ENCODE peak calls at places on chromosomes 12 and 14, in four cellular contexts. M is T-cell, P is B cell, W is HepG2. N is an unnamed sample.
A peak's percentile ranks its signal among the peaks of the same experiment; 100 is the strongest.

GRCh38 chr12:10385181-10385613 is 4.6 kb downstream of the KLRK1 start:
- DNase-seq in M (no peak), P (no peak), W (peak; percentile 39), N (no peak)

GRCh38 chr12:93563807-93564538 is 8.5 kb upstream of the SOCS2 start:
- DNase-seq in M (no peak), P (no peak), W (peak; percentile 100), N (no peak)

GRCh38 chr12:123916729-123917128 is 55.9 kb downstream of the CCDC92 start:
- DNase-seq in M (no peak), P (no peak), W (no peak), N (no peak)

GRCh38 chr14:64636980-64637429 is 67.2 kb upstream of the PLEKHG3 start:
- DNase-seq in M (no peak), P (no peak), W (no peak), N (no peak)

GRCh38 chr14:88613552-88614010 is 50.7 kb downstream of the ZC3H14 start:
- DNase-seq in M (no peak), P (peak; percentile 7), W (peak; percentile 86), N (no peak)

GRCh38 chr12:115943630-115944391 is 333.7 kb downstream of the MED13L start:
- DNase-seq in M (no peak), P (no peak), W (peak; percentile 70), N (no peak)

GRCh38 chr14:76768201-76768656 is 7.0 kb downstream of the VASH1 start:
- DNase-seq in M (peak; percentile 73), P (peak; percentile 69), W (no peak), N (no peak)

GRCh38 chr12:8572507-8572906 is 31.8 kb upstream of the CLEC4E start:
- DNase-seq in M (no peak), P (no peak), W (no peak), N (no peak)

GRCh38 chr14:96735509-96735908 is 61.7 kb upstream of the VRK1 start:
- DNase-seq in M (no peak), P (no peak), W (no peak), N (no peak)

GRCh38 chr14:105248368-105249174 is at the start of gene BTBD6:
- DNase-seq in M (peak; percentile 83), P (peak; percentile 96), W (no peak), N (peak; percentile 58)

GRCh38 chr12:122867701-122868461 is 28.0 kb downstream of the VPS37B start:
- DNase-seq in M (no peak), P (no peak), W (peak; percentile 71), N (no peak)

GRCh38 chr12:85894653-85895052 is 20.6 kb downstream of the NTS start:
- DNase-seq in M (no peak), P (no peak), W (no peak), N (no peak)

GRCh38 chr14:61438036-61438435 is 116.7 kb downstream of the PRKCH start:
- DNase-seq in M (no peak), P (no peak), W (no peak), N (no peak)

GRCh38 chr14:20748439-20748838 is 2.8 kb downstream of the EDDM3A start:
- DNase-seq in M (no peak), P (no peak), W (no peak), N (no peak)

GRCh38 chr12:121872546-121873223 is 14.0 kb upstream of the HPD start:
- DNase-seq in M (no peak), P (no peak), W (no peak), N (no peak)

GRCh38 chr12:105368047-105368646 is 37.7 kb downstream of the C12orf75 start:
- DNase-seq in M (no peak), P (no peak), W (no peak), N (no peak)

GRCh38 chr12:107607464-107608392 is 77.9 kb upstream of the PWP1 start:
- DNase-seq in M (peak; percentile 79), P (peak; percentile 85), W (peak; percentile 64), N (peak; percentile 49)

GRCh38 chr14:35949933-35950332 is 123.8 kb downstream of the BRMS1L start:
- DNase-seq in M (no peak), P (no peak), W (peak; percentile 32), N (no peak)

GRCh38 chr12:1500095-1500801 is 94.1 kb downstream of the FBXL14 start:
- DNase-seq in M (no peak), P (no peak), W (no peak), N (no peak)

GRCh38 chr12:7695159-7695930 is at the start of gene GDF3:
- DNase-seq in M (no peak), P (no peak), W (no peak), N (no peak)

N was measured in gastrocnemius medialis.